ENCODE peak calls at places on chromosomes 3 and 15, in ten cellular contexts. J is PC-3; B is HepG2; Z is uterus; F is CD4-positive, CD25-positive, alpha-beta regulatory T cell; H is NT2/D1; M is cardiac muscle cell; G is left ventricle myocardium inferior; T is MM.1S; U is kidney. A is an unnamed sample. For H3K4me1, the result is how much of the 10 kb centered on the place peaks cover.

GRCh38 chr3:111765136-111765535 is 93.9 kb upstream of the PHLDB2 start:
- DNase-seq in J (no peak), B (no peak), Z (no peak), F (no peak), H (no peak), M (no peak), G (no peak), T (no peak), U (no peak), A (no peak)

GRCh38 chr15:57528940-57529565 is 62.7 kb upstream of the MYZAP start:
- DNase-seq in J (no peak), B (no peak), Z (no peak), F (no peak), H (no peak), M (no peak), G (no peak), T (no peak), U (no peak), A (no peak)

GRCh38 chr3:8712045-8712870 is 21.3 kb upstream of the CAV3 start:
- DNase-seq in J (peak), B (no peak), Z (no peak), F (no peak), H (no peak), M (no peak), G (no peak), T (no peak), U (no peak), A (peak)

GRCh38 chr15:101523560-101523940 is 34.0 kb upstream of the PCSK6 start:
- DNase-seq in J (no peak), B (peak), Z (no peak), F (no peak), H (no peak), M (no peak), G (no peak), T (no peak), U (no peak), A (no peak)

GRCh38 chr15:45635191-45635638 is 386 bp downstream of the SQOR start:
- DNase-seq in J (peak), B (peak), Z (peak), F (peak), H (no peak), M (peak), G (peak), T (peak), U (peak), A (no peak)

GRCh38 chr3:71725279-71725991 is at the start of gene EIF4E3:
- DNase-seq in J (peak), B (no peak), Z (peak), F (peak), H (no peak), M (peak), G (peak), T (peak), U (peak), A (peak)

GRCh38 chr15:96331141-96331941 is 841 bp downstream of the NR2F2 start:
- DNase-seq in J (peak), B (no peak), Z (no peak), F (no peak), H (no peak), M (no peak), G (no peak), T (no peak), U (peak), A (peak)

GRCh38 chr3:27559835-27560234 is 75.7 kb upstream of the SLC4A7 start:
- DNase-seq in J (no peak), B (no peak), Z (peak), F (no peak), H (no peak), M (no peak), G (peak), T (no peak), U (no peak), A (peak)

GRCh38 chr3:197749315-197749600 is 425 bp upstream of the FYTTD1 start:
- DNase-seq in J (peak), B (no peak), Z (no peak), F (peak), H (no peak), M (peak), G (no peak), T (peak), U (no peak), A (peak)

GRCh38 chr15:77311618-77312398 is 108.1 kb downstream of the PEAK1 start:
- DNase-seq in J (peak), B (peak), Z (no peak), F (no peak), H (no peak), M (no peak), G (no peak), T (no peak), U (no peak), A (no peak)

GRCh38 chr15:68730491-68731317 is 90.0 kb downstream of the ANP32A start:
- DNase-seq in J (peak), B (peak), Z (peak), F (peak), H (peak), M (peak), G (peak), T (peak), U (no peak), A (peak)

GRCh38 chr3:127740136-127740915 is 67.6 kb downstream of the ABTB1 start:
- DNase-seq in J (no peak), B (no peak), Z (no peak), F (no peak), H (no peak), M (no peak), G (no peak), T (no peak), U (peak), A (no peak)

GRCh38 chr3:128616516-128617269 is 33.9 kb downstream of the RPN1 start:
- DNase-seq in J (no peak), B (no peak), Z (no peak), F (no peak), H (no peak), M (no peak), G (no peak), T (no peak), U (no peak), A (no peak)

GRCh38 chr3:196996454-196997265 is 28.0 kb upstream of the PIGZ start:
- DNase-seq in J (no peak), B (no peak), Z (no peak), F (no peak), H (no peak), M (no peak), G (peak), T (no peak), U (peak), A (peak)

GRCh38 chr15:92576597-92577200 is 78.9 kb downstream of the FAM174B start:
- DNase-seq in J (no peak), B (no peak), Z (no peak), F (no peak), H (no peak), M (no peak), G (no peak), T (no peak), U (no peak), A (no peak)

GRCh38 chr3:157865449-157865862 is 240.8 kb downstream of the SHOX2 start:
- DNase-seq in J (peak), B (peak), Z (no peak), F (no peak), H (peak), M (peak), G (no peak), T (peak), U (peak), A (no peak)

GRCh38 chr15:77542491-77543001 is 90.2 kb downstream of the LINGO1 start:
- DNase-seq in J (peak), B (no peak), Z (no peak), F (no peak), H (no peak), M (no peak), G (no peak), T (no peak), U (no peak), A (no peak)

GRCh38 chr3:172087198-172087597 is 47.8 kb downstream of the FNDC3B start:
- DNase-seq in J (no peak), B (no peak), Z (no peak), F (no peak), H (no peak), M (no peak), G (no peak), T (no peak), U (no peak), A (no peak)

GRCh38 chr3:172089250-172089649 is 49.9 kb downstream of the FNDC3B start:
- DNase-seq in J (no peak), B (no peak), Z (no peak), F (no peak), H (no peak), M (no peak), G (no peak), T (no peak), U (no peak), A (no peak)

GRCh38 chr3:172086071-172086470 is 46.7 kb downstream of the FNDC3B start:
- DNase-seq in J (no peak), B (no peak), Z (no peak), F (no peak), H (no peak), M (no peak), G (no peak), T (no peak), U (no peak), A (no peak)

GRCh38 chr3:172090035-172090434 is 50.7 kb downstream of the FNDC3B start:
- DNase-seq in J (no peak), B (no peak), Z (no peak), F (no peak), H (no peak), M (no peak), G (no peak), T (no peak), U (no peak), A (no peak)

GRCh38 chr3:172087827-172088580 is 48.6 kb downstream of the FNDC3B start:
- DNase-seq in J (no peak), B (no peak), Z (no peak), F (no peak), H (no peak), M (no peak), G (no peak), T (peak), U (no peak), A (no peak)
- H3K4me1 ChIP-seq in J (under half), B (half or more), Z (under half), F (under half), H (under half), M (under half), G (half or more), T (half or more), U (under half), A (half or more)

DNA sequence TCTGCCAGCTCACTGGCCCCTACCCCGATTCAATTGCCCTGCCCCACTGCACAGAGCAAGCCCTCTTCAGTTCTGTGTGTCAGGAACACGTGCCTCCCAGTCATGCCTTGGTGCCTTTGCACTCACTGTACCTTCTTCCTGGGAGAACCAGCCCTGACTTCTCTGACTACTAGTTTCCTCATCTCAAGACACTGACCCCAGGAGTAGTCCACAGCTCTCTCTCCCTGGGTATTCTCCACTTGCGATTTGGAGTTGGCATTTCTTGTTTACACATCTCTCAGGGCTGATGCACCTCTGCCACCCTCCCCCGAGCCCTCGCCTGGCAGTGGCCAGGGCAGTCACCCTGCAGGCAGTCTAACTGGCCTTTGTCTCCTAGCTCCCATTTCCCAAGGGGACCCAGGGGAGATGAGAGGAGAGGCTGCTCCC is 5.7 kb downstream of the CISH start:
- DNase-seq in J (no peak), B (no peak), Z (no peak), F (no peak), H (no peak), M (no peak), G (no peak), T (no peak), U (peak), A (peak)
- H3K4me1 ChIP-seq in J (under half), B (half or more), Z (under half), F (half or more), H (under half), M (under half), G (half or more), T (under half), U (half or more), A (under half)

GRCh38 chr3:52218953-52219650 is 6.3 kb downstream of the TLR9 start:
- DNase-seq in J (peak), B (no peak), Z (no peak), F (no peak), H (no peak), M (no peak), G (no peak), T (no peak), U (no peak), A (peak)

GRCh38 chr3:52216585-52217408 is 8.6 kb downstream of the TLR9 start:
- DNase-seq in J (peak), B (no peak), Z (peak), F (no peak), H (no peak), M (no peak), G (peak), T (no peak), U (peak), A (peak)

GRCh38 chr3:52218454-52218853 is 7.0 kb downstream of the TLR9 start:
- DNase-seq in J (no peak), B (no peak), Z (no peak), F (no peak), H (no peak), M (no peak), G (peak), T (no peak), U (no peak), A (no peak)

GRCh38 chr3:52217409-52217805 is 8.0 kb downstream of the TLR9 start:
- DNase-seq in J (no peak), B (no peak), Z (no peak), F (no peak), H (no peak), M (no peak), G (no peak), T (no peak), U (no peak), A (no peak)

DNA sequence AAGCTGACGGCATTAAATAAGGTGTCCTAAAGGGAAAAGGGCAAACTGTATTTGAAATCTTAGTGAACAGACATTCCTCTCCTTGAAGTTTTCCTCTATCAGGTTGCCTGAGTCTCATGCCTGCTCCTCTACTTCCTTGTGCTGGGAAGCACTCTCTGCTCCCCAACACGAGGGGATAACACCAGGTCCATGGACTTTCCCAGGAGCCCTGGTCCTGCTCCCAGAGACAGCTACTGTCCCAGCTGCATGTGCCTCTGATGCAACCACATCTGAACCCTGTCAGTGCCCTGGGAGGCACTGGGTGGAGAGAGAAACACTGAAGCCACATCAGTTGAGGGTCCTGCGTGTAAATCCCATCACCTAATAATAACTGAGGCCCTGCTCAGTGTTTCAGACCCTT is 7.4 kb downstream of the TLR9 start:
- DNase-seq in J (no peak), B (no peak), Z (no peak), F (no peak), H (no peak), M (no peak), G (no peak), T (no peak), U (no peak), A (peak)
- H3K4me1 ChIP-seq in J (half or more), B (under half), Z (under half), F (half or more), H (under half), M (under half), G (half or more), T (under half), U (under half), A (under half)

GRCh38 chr15:70490148-70490837 is 273.1 kb downstream of the UACA start:
- DNase-seq in J (no peak), B (no peak), Z (no peak), F (no peak), H (no peak), M (no peak), G (no peak), T (no peak), U (no peak), A (no peak)

GRCh38 chr15:70492240-70493177 is 270.8 kb downstream of the UACA start:
- DNase-seq in J (peak), B (no peak), Z (no peak), F (peak), H (no peak), M (no peak), G (peak), T (peak), U (peak), A (peak)

GRCh38 chr15:70491641-70492040 is 271.7 kb downstream of the UACA start:
- DNase-seq in J (no peak), B (no peak), Z (no peak), F (no peak), H (no peak), M (no peak), G (no peak), T (no peak), U (no peak), A (no peak)

GRCh38 chr15:70490838-70491155 is 272.6 kb downstream of the UACA start:
- DNase-seq in J (no peak), B (no peak), Z (no peak), F (no peak), H (no peak), M (no peak), G (no peak), T (no peak), U (no peak), A (no peak)

DNA sequence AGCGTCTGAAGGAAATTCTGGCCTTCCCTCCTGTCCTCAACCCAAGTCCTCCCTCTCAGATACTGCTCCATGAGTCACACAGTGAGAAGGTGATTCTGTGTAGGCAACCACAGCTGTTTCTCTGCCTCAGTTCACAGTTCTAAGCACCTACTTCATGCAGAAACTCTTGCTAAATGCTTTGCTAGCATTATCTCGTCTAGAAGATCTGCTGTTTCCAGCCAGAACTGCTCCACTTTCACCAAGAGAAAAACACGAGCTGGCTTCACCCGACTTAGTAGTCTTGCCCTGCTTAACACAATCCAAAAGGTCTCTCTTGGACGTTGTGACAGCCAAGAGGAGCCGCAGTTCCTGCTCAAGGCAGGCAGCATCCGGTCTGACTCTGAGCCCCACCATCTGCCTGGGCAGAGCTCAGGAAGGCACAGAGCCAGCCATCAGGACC is 272.2 kb downstream of the UACA start:
- DNase-seq in J (no peak), B (no peak), Z (no peak), F (no peak), H (no peak), M (no peak), G (no peak), T (no peak), U (no peak), A (no peak)
- H3K4me1 ChIP-seq in J (half or more), B (under half), Z (under half), F (under half), H (under half), M (under half), G (under half), T (half or more), U (under half), A (half or more)

DNA sequence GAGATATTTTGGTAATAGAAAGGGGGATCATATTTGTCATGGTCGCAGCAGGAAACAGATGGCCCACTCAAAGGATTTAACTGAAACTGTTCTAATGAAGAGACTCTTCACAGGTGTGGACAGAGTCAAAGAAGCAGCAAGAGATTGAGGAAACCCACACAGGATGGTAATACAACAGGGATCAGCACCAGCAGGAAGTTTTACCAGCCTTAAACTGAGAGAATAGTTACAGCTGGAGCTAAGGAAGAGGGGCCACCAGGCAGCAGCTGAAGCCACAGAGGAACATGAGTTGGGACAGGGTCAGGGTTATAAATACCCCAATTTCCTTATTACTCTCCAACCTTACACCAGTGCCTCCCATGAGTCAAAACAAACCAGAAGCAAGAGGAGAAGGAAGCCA is 131.8 kb upstream of the UBE2E2 start:
- DNase-seq in J (no peak), B (no peak), Z (no peak), F (no peak), H (no peak), M (no peak), G (no peak), T (no peak), U (no peak), A (no peak)
- H3K4me1 ChIP-seq in J (under half), B (under half), Z (under half), F (under half), H (under half), M (under half), G (under half), T (under half), U (under half), A (under half)